ENCODE peak calls at places on chromosomes 4 and X, in nine cellular contexts. Z, X, Q, J, W, K, C, V and I are unnamed samples.

GRCh38 chr4:161714022-161714751 is 449.6 kb downstream of the FSTL5 start:
- DNase-seq in C (peak; percentile 0), Q (peak; percentile 58), V (no peak), J (peak; percentile 50), W (no peak), K (no peak), Z (peak; percentile 84), X (peak; percentile 0), I (no peak)

GRCh38 chrX:22136711-22137110 is 104.6 kb downstream of the PHEX start:
- DNase-seq in C (no peak), Q (no peak), Z (no peak), J (no peak), K (peak; percentile 7), X (no peak), V (no peak), W (no peak), I (no peak)

GRCh38 chr4:95572304-95572991 is 23.7 kb upstream of the UNC5C start:
- DNase-seq in V (peak; percentile 25), C (no peak), Z (no peak), Q (no peak), K (peak; percentile 72), X (no peak), J (no peak), W (no peak), I (no peak)

GRCh38 chr4:83677656-83678055 is 141.7 kb downstream of the GPAT3 start:
- DNase-seq in Q (no peak), Z (no peak), J (peak; percentile 8), C (no peak), W (no peak), V (no peak), X (peak; percentile 22), K (no peak), I (no peak)

GRCh38 chr4:179415016-179415841 is 1973.0 kb upstream of the AGA start:
- DNase-seq in C (no peak), Z (no peak), J (no peak), W (no peak), K (no peak), X (no peak), V (no peak), Q (no peak), I (no peak)

GRCh38 chr4:72857787-72858186 is 211.7 kb downstream of the COX18 start:
- DNase-seq in V (no peak), Q (no peak), Z (no peak), X (peak; percentile 82), J (no peak), K (peak; percentile 28), W (no peak), C (no peak), I (no peak)

GRCh38 chr4:1571165-1571908 is 112.8 kb downstream of the FAM53A start:
- DNase-seq in W (no peak), Z (no peak), K (no peak), J (no peak), V (no peak), X (no peak), Q (no peak), C (no peak), I (no peak)

GRCh38 chr4:40564004-40564403 is 65.7 kb downstream of the RBM47 start:
- DNase-seq in J (no peak), C (no peak), X (no peak), K (no peak), Q (peak; percentile 49), W (no peak), Z (peak; percentile 27), V (no peak), I (no peak)

GRCh38 chr4:17816142-17816541 is 5.4 kb downstream of the NCAPG start:
- DNase-seq in J (no peak), X (no peak), C (no peak), V (no peak), K (no peak), W (no peak), Q (no peak), Z (no peak), I (no peak)